ENCODE peak calls at places on chromosomes 2 and 18, in eight cellular contexts. One of them, this sample, is unnamed.

GRCh38 chr18:55861266-55861665 is 273.3 kb upstream of the TCF4 start:
- DNase-seq in stomach: no peak
- DNase-seq in GM23248: peak; percentile 68
- DNase-seq in cardiac muscle cell: no peak
- DNase-seq in HCT116: no peak
- DNase-seq in PC-9: no peak
- DNase-seq in neuronal stem cell: peak; percentile 17
- DNase-seq in right atrium auricular region: no peak
- DNase-seq in this sample: no peak

GRCh38 chr2:6905668-6906067 is 11.5 kb upstream of the RNF144A start:
- DNase-seq in stomach: no peak
- DNase-seq in GM23248: no peak
- DNase-seq in cardiac muscle cell: no peak
- DNase-seq in HCT116: no peak
- DNase-seq in PC-9: no peak
- DNase-seq in neuronal stem cell: no peak
- DNase-seq in right atrium auricular region: no peak
- DNase-seq in this sample: no peak

GRCh38 chr18:7824970-7825369 is 257.9 kb downstream of the PTPRM start:
- DNase-seq in stomach: no peak
- DNase-seq in GM23248: no peak
- DNase-seq in cardiac muscle cell: no peak
- DNase-seq in HCT116: no peak
- DNase-seq in PC-9: no peak
- DNase-seq in neuronal stem cell: no peak
- DNase-seq in right atrium auricular region: no peak
- DNase-seq in this sample: peak; percentile 50

GRCh38 chr2:220033546-220033945 is 406.1 kb downstream of the SLC4A3 start:
- DNase-seq in stomach: no peak
- DNase-seq in GM23248: peak; percentile 6
- DNase-seq in cardiac muscle cell: no peak
- DNase-seq in HCT116: no peak
- DNase-seq in PC-9: no peak
- DNase-seq in neuronal stem cell: no peak
- DNase-seq in right atrium auricular region: no peak
- DNase-seq in this sample: no peak

GRCh38 chr18:62925031-62925688 is 209.8 kb downstream of the PHLPP1 start:
- DNase-seq in stomach: no peak
- DNase-seq in GM23248: peak; percentile 56
- DNase-seq in cardiac muscle cell: no peak
- DNase-seq in HCT116: no peak
- DNase-seq in PC-9: no peak
- DNase-seq in neuronal stem cell: no peak
- DNase-seq in right atrium auricular region: no peak
- DNase-seq in this sample: no peak

GRCh38 chr18:58158459-58158858 is 114.4 kb downstream of the NEDD4L start:
- DNase-seq in stomach: no peak
- DNase-seq in GM23248: no peak
- DNase-seq in cardiac muscle cell: no peak
- DNase-seq in HCT116: no peak
- DNase-seq in PC-9: no peak
- DNase-seq in neuronal stem cell: no peak
- DNase-seq in right atrium auricular region: peak; percentile 21
- DNase-seq in this sample: no peak

GRCh38 chr2:86774862-86775261 is 15.9 kb downstream of the CD8A start:
- DNase-seq in stomach: no peak
- DNase-seq in GM23248: no peak
- DNase-seq in cardiac muscle cell: no peak
- DNase-seq in HCT116: no peak
- DNase-seq in PC-9: no peak
- DNase-seq in neuronal stem cell: no peak
- DNase-seq in right atrium auricular region: no peak
- DNase-seq in this sample: no peak

GRCh38 chr2:6973895-6974545 is 56.8 kb downstream of the RNF144A start:
- DNase-seq in stomach: no peak
- DNase-seq in GM23248: peak; percentile 56
- DNase-seq in cardiac muscle cell: no peak
- DNase-seq in HCT116: peak; percentile 66
- DNase-seq in PC-9: no peak
- DNase-seq in neuronal stem cell: no peak
- DNase-seq in right atrium auricular region: no peak
- DNase-seq in this sample: no peak

GRCh38 chr2:160140471-160140870 is 59.6 kb downstream of the ITGB6 start:
- DNase-seq in stomach: no peak
- DNase-seq in GM23248: peak; percentile 41
- DNase-seq in cardiac muscle cell: no peak
- DNase-seq in HCT116: no peak
- DNase-seq in PC-9: no peak
- DNase-seq in neuronal stem cell: no peak
- DNase-seq in right atrium auricular region: no peak
- DNase-seq in this sample: no peak

GRCh38 chr2:38201784-38202183 is 125.8 kb upstream of the CYP1B1 start:
- DNase-seq in stomach: no peak
- DNase-seq in GM23248: peak; percentile 51
- DNase-seq in cardiac muscle cell: no peak
- DNase-seq in HCT116: no peak
- DNase-seq in PC-9: no peak
- DNase-seq in neuronal stem cell: no peak
- DNase-seq in right atrium auricular region: no peak
- DNase-seq in this sample: no peak

GRCh38 chr2:231186325-231186724 is 12.1 kb upstream of the ARMC9 start:
- DNase-seq in stomach: peak; percentile 5
- DNase-seq in GM23248: no peak
- DNase-seq in cardiac muscle cell: no peak
- DNase-seq in HCT116: no peak
- DNase-seq in PC-9: no peak
- DNase-seq in neuronal stem cell: no peak
- DNase-seq in right atrium auricular region: no peak
- DNase-seq in this sample: no peak

GRCh38 chr2:23637011-23637778 is 252.2 kb downstream of the KLHL29 start:
- DNase-seq in stomach: no peak
- DNase-seq in GM23248: peak; percentile 71
- DNase-seq in cardiac muscle cell: no peak
- DNase-seq in HCT116: no peak
- DNase-seq in PC-9: no peak
- DNase-seq in neuronal stem cell: no peak
- DNase-seq in right atrium auricular region: no peak
- DNase-seq in this sample: peak; percentile 41

GRCh38 chr2:24515841-24516240 is 24.8 kb downstream of the NCOA1 start:
- DNase-seq in stomach: no peak
- DNase-seq in GM23248: peak; percentile 6
- DNase-seq in cardiac muscle cell: peak; percentile 4
- DNase-seq in HCT116: no peak
- DNase-seq in PC-9: no peak
- DNase-seq in neuronal stem cell: no peak
- DNase-seq in right atrium auricular region: no peak
- DNase-seq in this sample: no peak

GRCh38 chr2:20490300-20491181 is 43.7 kb downstream of the RHOB start:
- DNase-seq in stomach: no peak
- DNase-seq in GM23248: peak; percentile 54
- DNase-seq in cardiac muscle cell: no peak
- DNase-seq in HCT116: no peak
- DNase-seq in PC-9: no peak
- DNase-seq in neuronal stem cell: no peak
- DNase-seq in right atrium auricular region: peak; percentile 81
- DNase-seq in this sample: peak; percentile 87

GRCh38 chr2:240596491-240596931 is 10.0 kb downstream of the CAPN10 start:
- DNase-seq in stomach: peak; percentile 90
- DNase-seq in GM23248: no peak
- DNase-seq in cardiac muscle cell: no peak
- DNase-seq in HCT116: no peak
- DNase-seq in PC-9: no peak
- DNase-seq in neuronal stem cell: no peak
- DNase-seq in right atrium auricular region: no peak
- DNase-seq in this sample: peak; percentile 52

GRCh38 chr2:225165052-225165451 is 122.8 kb upstream of the DOCK10 start:
- DNase-seq in stomach: no peak
- DNase-seq in GM23248: peak; percentile 87
- DNase-seq in cardiac muscle cell: no peak
- DNase-seq in HCT116: no peak
- DNase-seq in PC-9: no peak
- DNase-seq in neuronal stem cell: no peak
- DNase-seq in right atrium auricular region: no peak
- DNase-seq in this sample: no peak

DNA sequence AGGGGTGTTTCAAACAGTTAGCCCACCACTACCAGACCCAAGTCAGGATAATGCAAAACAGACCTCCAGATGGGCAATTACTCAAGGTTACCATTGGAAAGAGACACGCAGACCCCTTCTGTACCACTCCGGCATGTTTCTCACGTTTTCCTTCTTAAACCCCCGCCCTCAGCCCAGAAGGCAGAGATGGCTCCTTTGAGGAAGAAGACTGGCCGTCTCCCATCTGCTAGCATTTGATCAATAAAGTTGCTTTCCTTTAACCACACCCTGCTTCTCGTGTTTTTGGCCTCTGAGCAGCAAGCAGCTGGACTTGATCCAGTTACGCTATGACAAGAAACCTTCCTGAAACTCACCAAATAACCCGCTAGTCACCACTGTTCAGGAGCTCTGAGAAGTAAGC is 1012.4 kb upstream of the GYPC start:
- DNase-seq in stomach: no peak
- DNase-seq in GM23248: no peak
- DNase-seq in cardiac muscle cell: no peak
- DNase-seq in HCT116: no peak
- DNase-seq in PC-9: no peak
- DNase-seq in neuronal stem cell: no peak
- DNase-seq in right atrium auricular region: no peak
- DNase-seq in this sample: no peak
- H3K27ac ChIP-seq in stomach: no peak overlapping the region
- H3K27ac ChIP-seq in GM23248: no peak overlapping the region
- H3K27ac ChIP-seq in cardiac muscle cell: no peak overlapping the region
- H3K27ac ChIP-seq in HCT116: no peak overlapping the region
- H3K27ac ChIP-seq in PC-9: no peak overlapping the region
- H3K27ac ChIP-seq in neuronal stem cell: no peak overlapping the region
- H3K27ac ChIP-seq in right atrium auricular region: no peak overlapping the region
- H3K27ac ChIP-seq in this sample: no peak overlapping the region

DNA sequence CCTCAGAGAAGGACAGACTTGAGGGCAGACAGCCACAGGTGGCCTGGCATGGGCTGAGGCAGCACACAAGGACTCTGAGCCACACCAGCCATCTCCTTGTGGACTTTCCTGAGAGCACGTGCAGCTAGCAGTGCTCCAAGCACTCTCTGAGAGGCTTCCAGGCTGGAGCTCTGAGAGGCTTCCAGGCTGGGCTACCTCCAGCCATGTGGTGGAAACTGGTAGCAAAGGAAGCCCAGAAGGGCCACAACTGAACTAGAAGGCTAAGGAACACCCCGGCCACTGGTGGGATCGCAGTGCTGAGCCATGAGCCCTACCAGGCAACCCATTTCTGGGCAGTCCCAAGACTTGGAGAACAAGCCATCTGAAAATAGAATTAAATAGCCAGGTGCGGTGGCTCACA is 39.5 kb downstream of the BCL11A start:
- DNase-seq in stomach: no peak
- DNase-seq in GM23248: no peak
- DNase-seq in cardiac muscle cell: no peak
- DNase-seq in HCT116: no peak
- DNase-seq in PC-9: no peak
- DNase-seq in neuronal stem cell: no peak
- DNase-seq in right atrium auricular region: peak; percentile 52
- DNase-seq in this sample: no peak
- H3K27ac ChIP-seq in stomach: no peak overlapping the region
- H3K27ac ChIP-seq in GM23248: no peak overlapping the region
- H3K27ac ChIP-seq in cardiac muscle cell: no peak overlapping the region
- H3K27ac ChIP-seq in HCT116: no peak overlapping the region
- H3K27ac ChIP-seq in PC-9: no peak overlapping the region
- H3K27ac ChIP-seq in neuronal stem cell: no peak overlapping the region
- H3K27ac ChIP-seq in right atrium auricular region: no peak overlapping the region
- H3K27ac ChIP-seq in this sample: no peak overlapping the region

DNA sequence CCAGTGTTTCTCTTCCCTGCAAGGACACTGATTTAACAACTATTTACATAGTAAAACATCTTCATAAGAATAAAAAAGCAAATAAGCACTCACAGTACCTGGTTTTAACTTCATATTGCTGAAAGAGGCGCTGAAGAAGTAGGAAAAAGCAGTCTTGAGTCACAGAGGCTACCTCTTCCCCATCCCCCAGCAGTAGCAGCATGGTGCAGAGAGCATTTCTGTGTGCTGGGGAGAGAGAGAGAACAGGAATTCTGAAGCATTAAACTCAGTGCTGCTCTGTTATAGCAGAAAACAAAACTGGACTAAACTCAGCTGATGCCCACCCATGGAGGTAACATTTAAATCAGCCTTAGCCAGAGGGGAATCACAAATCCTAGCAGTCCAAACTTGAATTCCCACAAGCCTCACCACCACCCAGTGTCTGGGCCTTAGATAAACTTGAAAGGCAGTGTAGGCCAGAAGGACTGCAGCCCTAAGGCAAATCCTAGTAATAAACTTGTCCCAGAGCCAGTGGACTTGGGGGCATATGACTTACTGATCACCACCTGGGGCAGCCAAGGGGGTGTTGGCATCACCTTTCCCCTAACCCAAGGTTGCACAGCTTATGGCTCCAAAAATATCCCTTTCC is 321.8 kb upstream of the CWC22 start:
- DNase-seq in stomach: no peak
- DNase-seq in GM23248: no peak
- DNase-seq in cardiac muscle cell: no peak
- DNase-seq in HCT116: no peak
- DNase-seq in PC-9: no peak
- DNase-seq in neuronal stem cell: no peak
- DNase-seq in right atrium auricular region: no peak
- DNase-seq in this sample: no peak
- H3K27ac ChIP-seq in stomach: no peak overlapping the region
- H3K27ac ChIP-seq in GM23248: no peak overlapping the region
- H3K27ac ChIP-seq in cardiac muscle cell: no peak overlapping the region
- H3K27ac ChIP-seq in HCT116: no peak overlapping the region
- H3K27ac ChIP-seq in PC-9: no peak overlapping the region
- H3K27ac ChIP-seq in neuronal stem cell: no peak overlapping the region
- H3K27ac ChIP-seq in right atrium auricular region: no peak overlapping the region
- H3K27ac ChIP-seq in this sample: no peak overlapping the region

GRCh38 chr2:60516826-60517225 is 36.6 kb downstream of the BCL11A start:
- DNase-seq in stomach: no peak
- DNase-seq in GM23248: no peak
- DNase-seq in cardiac muscle cell: no peak
- DNase-seq in HCT116: no peak
- DNase-seq in PC-9: no peak
- DNase-seq in neuronal stem cell: no peak
- DNase-seq in right atrium auricular region: no peak
- DNase-seq in this sample: no peak

GRCh38 chr2:60514886-60515407 is 38.5 kb downstream of the BCL11A start:
- DNase-seq in stomach: no peak
- DNase-seq in GM23248: no peak
- DNase-seq in cardiac muscle cell: no peak
- DNase-seq in HCT116: no peak
- DNase-seq in PC-9: no peak
- DNase-seq in neuronal stem cell: no peak
- DNase-seq in right atrium auricular region: peak; percentile 40
- DNase-seq in this sample: no peak

GRCh38 chr2:60517441-60517840 is 36.0 kb downstream of the BCL11A start:
- DNase-seq in stomach: no peak
- DNase-seq in GM23248: peak; percentile 20
- DNase-seq in cardiac muscle cell: no peak
- DNase-seq in HCT116: no peak
- DNase-seq in PC-9: no peak
- DNase-seq in neuronal stem cell: no peak
- DNase-seq in right atrium auricular region: peak; percentile 26
- DNase-seq in this sample: no peak

GRCh38 chr2:60516383-60516811 is 37.1 kb downstream of the BCL11A start:
- DNase-seq in stomach: no peak
- DNase-seq in GM23248: peak; percentile 95
- DNase-seq in cardiac muscle cell: no peak
- DNase-seq in HCT116: no peak
- DNase-seq in PC-9: no peak
- DNase-seq in neuronal stem cell: no peak
- DNase-seq in right atrium auricular region: peak; percentile 57
- DNase-seq in this sample: no peak

GRCh38 chr2:60515751-60516226 is 37.7 kb downstream of the BCL11A start:
- DNase-seq in stomach: no peak
- DNase-seq in GM23248: peak; percentile 96
- DNase-seq in cardiac muscle cell: no peak
- DNase-seq in HCT116: no peak
- DNase-seq in PC-9: no peak
- DNase-seq in neuronal stem cell: no peak
- DNase-seq in right atrium auricular region: peak; percentile 58
- DNase-seq in this sample: no peak
- H3K27ac ChIP-seq in stomach: no peak overlapping the region
- H3K27ac ChIP-seq in GM23248: peak overlapping the region; percentile 99
- H3K27ac ChIP-seq in cardiac muscle cell: no peak overlapping the region
- H3K27ac ChIP-seq in HCT116: no peak overlapping the region
- H3K27ac ChIP-seq in PC-9: no peak overlapping the region
- H3K27ac ChIP-seq in neuronal stem cell: no peak overlapping the region
- H3K27ac ChIP-seq in right atrium auricular region: no peak overlapping the region
- H3K27ac ChIP-seq in this sample: peak overlapping the region; percentile 15